ENCODE peak calls at places on chromosomes 16 and 17, in nine cellular contexts. One of them, this sample, is unnamed.

GRCh38 chr16:64116151-64116550 is 1005.7 kb downstream of the CDH11 start:
- DNase-seq in heart right ventricle: no peak
- DNase-seq in tibial artery: no peak
- DNase-seq in naive thymus-derived CD4-positive, alpha-beta T cell: no peak
- DNase-seq in HL-60: no peak
- DNase-seq in stomach: no peak
- DNase-seq in GM23248: no peak
- DNase-seq in cardiac muscle cell: no peak
- DNase-seq in sigmoid colon: no peak
- DNase-seq in this sample: no peak

GRCh38 chr17:48294989-48295892 is 134.8 kb downstream of the SKAP1 start:
- DNase-seq in GM23248: peak; percentile 16
- DNase-seq in cardiac muscle cell: no peak
- DNase-seq in naive thymus-derived CD4-positive, alpha-beta T cell: peak; percentile 43
- DNase-seq in heart right ventricle: no peak
- DNase-seq in HL-60: no peak
- DNase-seq in stomach: no peak
- DNase-seq in sigmoid colon: no peak
- DNase-seq in tibial artery: no peak
- DNase-seq in this sample: peak; percentile 63

GRCh38 chr17:74512624-74513084 is 18.6 kb downstream of the CD300LB start:
- DNase-seq in naive thymus-derived CD4-positive, alpha-beta T cell: no peak
- DNase-seq in heart right ventricle: no peak
- DNase-seq in HL-60: peak; percentile 76
- DNase-seq in GM23248: peak; percentile 94
- DNase-seq in tibial artery: no peak
- DNase-seq in stomach: peak; percentile 25
- DNase-seq in cardiac muscle cell: peak; percentile 1
- DNase-seq in sigmoid colon: no peak
- DNase-seq in this sample: no peak

GRCh38 chr16:73337897-73338296 is 290.0 kb upstream of the ZFHX3 start:
- DNase-seq in stomach: no peak
- DNase-seq in heart right ventricle: no peak
- DNase-seq in naive thymus-derived CD4-positive, alpha-beta T cell: no peak
- DNase-seq in GM23248: no peak
- DNase-seq in HL-60: no peak
- DNase-seq in tibial artery: no peak
- DNase-seq in sigmoid colon: no peak
- DNase-seq in cardiac muscle cell: no peak
- DNase-seq in this sample: no peak

GRCh38 chr16:24977673-24978065 is 37.5 kb downstream of the ARHGAP17 start:
- DNase-seq in stomach: no peak
- DNase-seq in heart right ventricle: no peak
- DNase-seq in HL-60: no peak
- DNase-seq in naive thymus-derived CD4-positive, alpha-beta T cell: no peak
- DNase-seq in tibial artery: no peak
- DNase-seq in sigmoid colon: no peak
- DNase-seq in cardiac muscle cell: no peak
- DNase-seq in GM23248: peak; percentile 81
- DNase-seq in this sample: no peak

GRCh38 chr17:53316988-53317387 is 505.7 kb upstream of the KIF2B start:
- DNase-seq in sigmoid colon: no peak
- DNase-seq in HL-60: no peak
- DNase-seq in stomach: no peak
- DNase-seq in naive thymus-derived CD4-positive, alpha-beta T cell: no peak
- DNase-seq in GM23248: no peak
- DNase-seq in cardiac muscle cell: no peak
- DNase-seq in heart right ventricle: no peak
- DNase-seq in tibial artery: no peak
- DNase-seq in this sample: no peak

GRCh38 chr17:67467500-67468481 is 90.7 kb downstream of the PITPNC1 start:
- DNase-seq in tibial artery: no peak
- DNase-seq in naive thymus-derived CD4-positive, alpha-beta T cell: no peak
- DNase-seq in cardiac muscle cell: no peak
- DNase-seq in heart right ventricle: no peak
- DNase-seq in sigmoid colon: no peak
- DNase-seq in GM23248: no peak
- DNase-seq in HL-60: no peak
- DNase-seq in stomach: no peak
- DNase-seq in this sample: no peak

GRCh38 chr17:34375598-34375997 is 12.6 kb upstream of the CCL1 start:
- DNase-seq in cardiac muscle cell: no peak
- DNase-seq in GM23248: no peak
- DNase-seq in sigmoid colon: no peak
- DNase-seq in tibial artery: no peak
- DNase-seq in HL-60: no peak
- DNase-seq in naive thymus-derived CD4-positive, alpha-beta T cell: no peak
- DNase-seq in heart right ventricle: no peak
- DNase-seq in stomach: no peak
- DNase-seq in this sample: no peak

GRCh38 chr17:69605571-69605970 is 191.1 kb downstream of the MAP2K6 start:
- DNase-seq in HL-60: no peak
- DNase-seq in tibial artery: no peak
- DNase-seq in GM23248: peak; percentile 19
- DNase-seq in cardiac muscle cell: no peak
- DNase-seq in heart right ventricle: no peak
- DNase-seq in naive thymus-derived CD4-positive, alpha-beta T cell: no peak
- DNase-seq in stomach: no peak
- DNase-seq in sigmoid colon: no peak
- DNase-seq in this sample: no peak

GRCh38 chr16:68031951-68032350 is 8.9 kb downstream of the DUS2 start:
- DNase-seq in GM23248: peak; percentile 25
- DNase-seq in naive thymus-derived CD4-positive, alpha-beta T cell: no peak
- DNase-seq in stomach: no peak
- DNase-seq in cardiac muscle cell: no peak
- DNase-seq in tibial artery: no peak
- DNase-seq in sigmoid colon: peak; percentile 2
- DNase-seq in heart right ventricle: no peak
- DNase-seq in HL-60: no peak
- DNase-seq in this sample: no peak

GRCh38 chr17:47895254-47895855 is 681 bp upstream of the SP2 start:
- DNase-seq in sigmoid colon: no peak
- DNase-seq in GM23248: peak; percentile 76
- DNase-seq in tibial artery: no peak
- DNase-seq in cardiac muscle cell: no peak
- DNase-seq in naive thymus-derived CD4-positive, alpha-beta T cell: no peak
- DNase-seq in stomach: peak; percentile 45
- DNase-seq in heart right ventricle: no peak
- DNase-seq in HL-60: peak; percentile 28
- DNase-seq in this sample: no peak

GRCh38 chr17:21353326-21354010 is 22.7 kb upstream of the KCNJ12 start:
- DNase-seq in naive thymus-derived CD4-positive, alpha-beta T cell: no peak
- DNase-seq in stomach: no peak
- DNase-seq in heart right ventricle: no peak
- DNase-seq in tibial artery: peak; percentile 64
- DNase-seq in cardiac muscle cell: no peak
- DNase-seq in sigmoid colon: peak; percentile 64
- DNase-seq in GM23248: peak; percentile 81
- DNase-seq in HL-60: no peak
- DNase-seq in this sample: no peak

GRCh38 chr16:50814043-50814442 is 72.2 kb downstream of the CYLD start:
- DNase-seq in sigmoid colon: no peak
- DNase-seq in cardiac muscle cell: no peak
- DNase-seq in heart right ventricle: no peak
- DNase-seq in naive thymus-derived CD4-positive, alpha-beta T cell: no peak
- DNase-seq in tibial artery: no peak
- DNase-seq in stomach: no peak
- DNase-seq in GM23248: no peak
- DNase-seq in HL-60: no peak
- DNase-seq in this sample: no peak

GRCh38 chr17:64941761-64942160 is 22.5 kb upstream of the LRRC37A3 start:
- DNase-seq in GM23248: no peak
- DNase-seq in naive thymus-derived CD4-positive, alpha-beta T cell: no peak
- DNase-seq in heart right ventricle: no peak
- DNase-seq in cardiac muscle cell: no peak
- DNase-seq in tibial artery: no peak
- DNase-seq in sigmoid colon: no peak
- DNase-seq in HL-60: no peak
- DNase-seq in stomach: no peak
- DNase-seq in this sample: no peak

GRCh38 chr16:72921620-72922019 is 126.3 kb downstream of the ZFHX3 start:
- DNase-seq in sigmoid colon: peak; percentile 69
- DNase-seq in stomach: no peak
- DNase-seq in naive thymus-derived CD4-positive, alpha-beta T cell: no peak
- DNase-seq in GM23248: peak; percentile 36
- DNase-seq in HL-60: no peak
- DNase-seq in heart right ventricle: no peak
- DNase-seq in cardiac muscle cell: no peak
- DNase-seq in tibial artery: peak; percentile 83
- DNase-seq in this sample: no peak

GRCh38 chr16:75317101-75317522 is 65.7 kb upstream of the BCAR1 start:
- DNase-seq in GM23248: peak; percentile 42
- DNase-seq in tibial artery: no peak
- DNase-seq in cardiac muscle cell: no peak
- DNase-seq in sigmoid colon: no peak
- DNase-seq in heart right ventricle: peak; percentile 66
- DNase-seq in stomach: no peak
- DNase-seq in naive thymus-derived CD4-positive, alpha-beta T cell: no peak
- DNase-seq in HL-60: no peak
- DNase-seq in this sample: no peak

GRCh38 chr17:16037636-16038035 is 38.0 kb downstream of the TTC19 start:
- DNase-seq in HL-60: no peak
- DNase-seq in sigmoid colon: no peak
- DNase-seq in naive thymus-derived CD4-positive, alpha-beta T cell: no peak
- DNase-seq in GM23248: peak; percentile 57
- DNase-seq in stomach: no peak
- DNase-seq in tibial artery: no peak
- DNase-seq in cardiac muscle cell: no peak
- DNase-seq in heart right ventricle: no peak
- DNase-seq in this sample: no peak

GRCh38 chr17:65438173-65438572 is 123.3 kb downstream of the AXIN2 start:
- DNase-seq in naive thymus-derived CD4-positive, alpha-beta T cell: no peak
- DNase-seq in sigmoid colon: no peak
- DNase-seq in tibial artery: no peak
- DNase-seq in cardiac muscle cell: no peak
- DNase-seq in heart right ventricle: no peak
- DNase-seq in GM23248: no peak
- DNase-seq in stomach: no peak
- DNase-seq in HL-60: no peak
- DNase-seq in this sample: no peak

DNA sequence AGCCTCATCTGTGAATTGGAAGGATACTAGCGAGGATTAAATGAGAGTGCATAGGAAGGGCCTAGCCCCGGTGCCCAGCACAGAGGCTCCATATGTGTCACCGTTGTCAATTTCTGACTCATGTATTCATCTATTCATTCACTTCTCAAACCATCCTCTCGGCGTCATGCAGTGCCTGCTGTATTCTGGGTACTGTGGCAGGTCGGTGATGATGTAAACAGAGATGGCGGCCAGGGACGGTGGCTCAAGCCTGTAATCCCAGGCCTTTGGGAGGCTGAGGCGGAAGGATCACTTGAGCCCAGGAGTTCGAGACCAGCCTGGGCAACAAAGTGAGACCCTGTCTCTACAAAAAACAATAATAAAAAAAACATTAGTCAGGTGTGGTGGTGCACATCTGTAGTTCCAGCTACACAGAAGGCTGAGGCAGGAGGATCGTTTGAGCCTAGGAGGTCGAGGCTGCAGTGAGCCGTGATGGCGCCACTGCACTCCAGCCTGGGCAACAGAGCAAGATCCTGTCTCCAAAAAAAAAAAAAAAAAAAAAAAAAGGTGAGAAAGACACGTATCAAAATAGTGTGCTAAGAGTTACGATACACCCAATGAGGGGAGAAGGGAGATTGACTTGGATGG is 4.3 kb upstream of the PPP1R1B start:
- DNase-seq in HL-60: no peak
- DNase-seq in GM23248: peak; percentile 48
- DNase-seq in tibial artery: no peak
- DNase-seq in cardiac muscle cell: no peak
- DNase-seq in stomach: no peak
- DNase-seq in naive thymus-derived CD4-positive, alpha-beta T cell: no peak
- DNase-seq in heart right ventricle: no peak
- DNase-seq in sigmoid colon: no peak
- DNase-seq in this sample: no peak
- H3K27me3 ChIP-seq in HL-60: peaks cover 7% of the 10 kb centered on the region
- H3K27me3 ChIP-seq in GM23248: peaks cover 17% of the 10 kb centered on the region
- H3K27me3 ChIP-seq in tibial artery: peaks cover 10% of the 10 kb centered on the region
- H3K27me3 ChIP-seq in cardiac muscle cell: peaks cover 64% of the 10 kb centered on the region
- H3K27me3 ChIP-seq in stomach: peaks cover 29% of the 10 kb centered on the region
- H3K27me3 ChIP-seq in naive thymus-derived CD4-positive, alpha-beta T cell: peaks cover 3% of the 10 kb centered on the region
- H3K27me3 ChIP-seq in heart right ventricle: peaks cover 39% of the 10 kb centered on the region
- H3K27me3 ChIP-seq in sigmoid colon: peaks cover 40% of the 10 kb centered on the region
- H3K27me3 ChIP-seq in this sample: peaks cover 15% of the 10 kb centered on the region

DNA sequence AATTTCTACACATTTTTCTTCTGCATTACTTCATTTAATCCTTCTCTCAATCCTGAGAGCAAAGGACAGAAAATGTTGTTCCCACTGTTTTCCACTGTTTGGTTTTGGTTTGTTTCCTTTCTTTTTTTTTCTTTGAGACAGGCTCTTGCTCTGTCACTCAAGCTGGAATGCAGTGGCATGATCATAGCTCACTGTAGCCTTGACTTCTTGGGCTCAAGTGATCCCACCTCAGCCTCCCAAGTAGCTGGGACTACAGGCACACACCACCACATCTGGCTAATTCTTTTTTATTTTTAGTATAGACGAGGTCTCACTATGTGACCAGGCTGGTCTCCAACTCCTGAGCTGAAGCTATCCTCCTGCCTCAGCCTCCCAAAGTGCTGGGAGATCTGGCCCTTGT is 7.0 kb upstream of the ZNF652 start:
- DNase-seq in cardiac muscle cell: no peak
- DNase-seq in tibial artery: no peak
- DNase-seq in sigmoid colon: no peak
- DNase-seq in stomach: no peak
- DNase-seq in heart right ventricle: no peak
- DNase-seq in GM23248: no peak
- DNase-seq in naive thymus-derived CD4-positive, alpha-beta T cell: no peak
- DNase-seq in HL-60: no peak
- DNase-seq in this sample: no peak
- H3K27ac ChIP-seq in cardiac muscle cell: no peak overlapping the region
- H3K27ac ChIP-seq in tibial artery: no peak overlapping the region
- H3K27ac ChIP-seq in sigmoid colon: no peak overlapping the region
- H3K27ac ChIP-seq in stomach: no peak overlapping the region
- H3K27ac ChIP-seq in heart right ventricle: no peak overlapping the region
- H3K27ac ChIP-seq in GM23248: no peak overlapping the region
- H3K27ac ChIP-seq in naive thymus-derived CD4-positive, alpha-beta T cell: no peak overlapping the region
- H3K27ac ChIP-seq in HL-60: no peak overlapping the region
- H3K27ac ChIP-seq in this sample: no peak overlapping the region

DNA sequence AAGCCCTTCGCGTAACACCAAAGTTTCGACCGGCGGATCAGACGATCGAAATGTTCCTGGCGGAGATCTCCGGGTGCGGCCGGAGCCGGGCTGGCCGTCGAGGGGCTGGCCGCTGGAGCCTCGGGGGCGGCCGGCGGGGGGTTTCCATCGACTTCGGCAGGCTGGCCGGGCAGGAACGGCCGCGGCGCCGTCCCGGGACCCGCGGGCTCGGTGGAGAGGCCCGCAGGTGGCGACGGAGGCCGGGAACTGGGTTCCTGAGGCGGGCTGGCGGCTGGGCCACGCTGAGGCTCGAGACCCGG is 1.1 kb downstream of the EPOP start:
- DNase-seq in sigmoid colon: no peak
- DNase-seq in HL-60: no peak
- DNase-seq in naive thymus-derived CD4-positive, alpha-beta T cell: no peak
- DNase-seq in cardiac muscle cell: peak; percentile 51
- DNase-seq in tibial artery: no peak
- DNase-seq in stomach: peak; percentile 27
- DNase-seq in heart right ventricle: no peak
- DNase-seq in GM23248: peak; percentile 59
- DNase-seq in this sample: no peak
- H3K4me3 ChIP-seq in sigmoid colon: no peak overlapping the region
- H3K4me3 ChIP-seq in HL-60: peak overlapping the region; percentile 49
- H3K4me3 ChIP-seq in naive thymus-derived CD4-positive, alpha-beta T cell: peak overlapping the region; percentile 43
- H3K4me3 ChIP-seq in cardiac muscle cell: peak overlapping the region; percentile 54
- H3K4me3 ChIP-seq in tibial artery: peak overlapping the region; percentile 51
- H3K4me3 ChIP-seq in stomach: peak overlapping the region; percentile 70
- H3K4me3 ChIP-seq in heart right ventricle: peak overlapping the region; percentile 41
- H3K4me3 ChIP-seq in GM23248: peak overlapping the region; percentile 74
- H3K4me3 ChIP-seq in this sample: no peak overlapping the region

GRCh38 chr17:45940293-45940692 is 45.9 kb downstream of the MAPT start:
- DNase-seq in naive thymus-derived CD4-positive, alpha-beta T cell: no peak
- DNase-seq in stomach: no peak
- DNase-seq in heart right ventricle: no peak
- DNase-seq in cardiac muscle cell: no peak
- DNase-seq in GM23248: no peak
- DNase-seq in sigmoid colon: no peak
- DNase-seq in HL-60: no peak
- DNase-seq in tibial artery: no peak
- DNase-seq in this sample: no peak
- H3K27me3 ChIP-seq in naive thymus-derived CD4-positive, alpha-beta T cell: no peaks in the 10 kb centered on the region
- H3K27me3 ChIP-seq in stomach: peaks cover 3% of the 10 kb centered on the region
- H3K27me3 ChIP-seq in heart right ventricle: no peaks in the 10 kb centered on the region
- H3K27me3 ChIP-seq in cardiac muscle cell: peaks cover 4% of the 10 kb centered on the region
- H3K27me3 ChIP-seq in GM23248: peaks cover 46% of the 10 kb centered on the region
- H3K27me3 ChIP-seq in sigmoid colon: no peaks in the 10 kb centered on the region
- H3K27me3 ChIP-seq in HL-60: no peaks in the 10 kb centered on the region
- H3K27me3 ChIP-seq in tibial artery: no peaks in the 10 kb centered on the region
- H3K27me3 ChIP-seq in this sample: no peaks in the 10 kb centered on the region